ENCODE peak calls at places on chromosomes 13 and 19, in seven cellular contexts. A is A549; H is neuronal stem cell; R is HCT116; G is tibial artery; S is NT2/D1; F is effector memory CD4-positive, alpha-beta T cell. J is an unnamed sample.

GRCh38 chr13:23570099-23570926 is at the start of gene TNFRSF19:
- DNase-seq in F (no peak), S (no peak), R (no peak), A (no peak), H (no peak), G (no peak), J (no peak)

GRCh38 chr13:72201726-72202125 is 334.7 kb upstream of the DACH1 start:
- DNase-seq in A (no peak), F (no peak), G (no peak), S (no peak), R (no peak), H (no peak), J (no peak)

GRCh38 chr19:52646571-52647222 is 8.5 kb upstream of the ZNF83 start:
- DNase-seq in H (no peak), S (no peak), F (no peak), G (no peak), R (no peak), A (no peak), J (no peak)

GRCh38 chr19:19212866-19213265 is 1.1 kb downstream of the NCAN start:
- DNase-seq in S (no peak), F (no peak), R (no peak), A (no peak), G (no peak), H (no peak), J (no peak)

GRCh38 chr19:7368456-7368855 is 19.7 kb downstream of the ARHGEF18 start:
- DNase-seq in G (no peak), F (no peak), R (no peak), A (no peak), S (no peak), H (no peak), J (no peak)

GRCh38 chr13:77599351-77599750 is 63.8 kb downstream of the SCEL start:
- DNase-seq in A (no peak), F (no peak), S (no peak), R (no peak), G (no peak), H (no peak), J (no peak)

GRCh38 chr13:39422845-39423565 is 180.0 kb downstream of the LHFPL6 start:
- DNase-seq in G (no peak), R (no peak), A (no peak), F (no peak), H (no peak), S (no peak), J (no peak)

GRCh38 chr13:108272333-108272732 is 2.8 kb downstream of the TNFSF13B start:
- DNase-seq in G (no peak), R (no peak), A (no peak), H (no peak), S (no peak), F (no peak), J (no peak)

GRCh38 chr13:112941349-112941748 is 27.7 kb upstream of the MCF2L start:
- DNase-seq in A (no peak), F (no peak), S (no peak), G (no peak), R (no peak), H (no peak), J (no peak)

GRCh38 chr13:21674271-21675009 is 3.6 kb downstream of the FGF9 start:
- DNase-seq in A (no peak), S (no peak), F (no peak), R (no peak), G (no peak), H (peak; percentile 39), J (no peak)

GRCh38 chr13:75357576-75358295 is 124.2 kb downstream of the TBC1D4 start:
- DNase-seq in A (peak; percentile 47), S (peak; percentile 46), R (peak; percentile 72), H (peak; percentile 20), G (no peak), F (peak; percentile 9), J (peak; percentile 33)

GRCh38 chr13:37715606-37716015 is 117.0 kb upstream of the POSTN start:
- DNase-seq in S (no peak), R (no peak), A (no peak), G (no peak), H (no peak), F (no peak), J (no peak)

GRCh38 chr19:41366089-41366488 is 2.1 kb upstream of the B9D2 start:
- DNase-seq in G (no peak), A (peak; percentile 78), R (no peak), S (no peak), H (no peak), F (no peak), J (no peak)

GRCh38 chr13:33249066-33249465 is 36.5 kb downstream of the STARD13 start:
- DNase-seq in R (peak; percentile 13), S (no peak), A (no peak), H (no peak), G (no peak), F (no peak), J (no peak)

GRCh38 chr13:50224534-50224933 is 209.3 kb downstream of the KCNRG start:
- DNase-seq in A (no peak), H (no peak), G (no peak), S (no peak), R (no peak), F (no peak), J (no peak)

GRCh38 chr13:46101488-46102289 is 3.1 kb downstream of the CPB2 start:
- DNase-seq in G (no peak), R (no peak), F (no peak), A (no peak), H (no peak), S (no peak), J (no peak)

DNA sequence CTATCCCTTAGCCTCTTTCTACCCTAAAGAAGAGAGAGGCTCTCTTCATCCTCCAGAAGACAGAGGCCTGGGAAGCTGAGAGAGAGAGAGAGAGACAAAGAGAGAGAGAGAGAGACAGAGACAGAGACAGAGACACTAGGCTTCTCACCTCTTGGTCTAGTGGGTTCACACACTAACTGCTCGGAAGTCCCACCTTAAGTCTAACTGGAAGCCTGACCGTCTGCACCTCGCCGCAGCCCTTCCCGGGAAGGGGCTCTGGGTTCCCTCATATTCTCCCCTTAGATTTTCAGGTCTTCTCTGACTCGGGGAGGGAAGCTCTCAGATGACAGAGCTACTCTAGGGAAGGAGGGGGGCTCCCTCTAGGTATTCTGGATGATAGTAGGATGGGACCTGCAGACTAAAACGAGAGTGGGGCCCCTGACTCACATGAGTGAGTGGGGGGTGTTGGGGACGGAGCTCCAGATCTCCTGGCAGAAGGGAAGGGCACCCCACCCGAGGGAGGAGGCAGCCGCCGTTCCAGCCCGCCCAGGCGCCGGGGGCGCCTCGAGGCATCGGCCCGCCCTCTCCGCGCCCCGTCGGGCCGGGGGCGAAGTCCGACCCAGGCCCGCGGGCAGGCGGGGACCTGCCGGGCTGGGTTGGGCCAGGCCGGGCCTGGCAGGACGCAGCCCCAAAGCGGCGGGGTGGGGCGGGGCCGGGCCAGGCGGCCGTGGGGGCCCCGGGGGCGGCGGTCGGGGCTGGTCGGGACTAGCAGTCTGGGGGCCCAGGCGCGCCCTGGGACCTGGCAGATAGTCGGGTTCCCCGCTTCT is 2.0 kb upstream of the JUNB start:
- DNase-seq in R (no peak), S (no peak), A (no peak), G (no peak), F (no peak), H (no peak), J (peak; percentile 31)
- H3K4me1 ChIP-seq in R (peaks cover 92% of the 10 kb centered on the region), S (peaks cover 30% of the 10 kb centered on the region), A (peaks cover 59% of the 10 kb centered on the region), G (no peaks in the 10 kb centered on the region), F (peaks cover 50% of the 10 kb centered on the region), H (peaks cover 51% of the 10 kb centered on the region), J (peaks cover 61% of the 10 kb centered on the region)

GRCh38 chr13:42610623-42611022 is 36.7 kb downstream of the TNFSF11 start:
- DNase-seq in F (no peak), S (no peak), R (no peak), G (no peak), H (no peak), A (no peak), J (no peak)
- H3K4me1 ChIP-seq in F (no peaks in the 10 kb centered on the region), S (peaks cover 2% of the 10 kb centered on the region), R (no peaks in the 10 kb centered on the region), G (no peaks in the 10 kb centered on the region), H (no peaks in the 10 kb centered on the region), A (no peaks in the 10 kb centered on the region), J (no peaks in the 10 kb centered on the region)

DNA sequence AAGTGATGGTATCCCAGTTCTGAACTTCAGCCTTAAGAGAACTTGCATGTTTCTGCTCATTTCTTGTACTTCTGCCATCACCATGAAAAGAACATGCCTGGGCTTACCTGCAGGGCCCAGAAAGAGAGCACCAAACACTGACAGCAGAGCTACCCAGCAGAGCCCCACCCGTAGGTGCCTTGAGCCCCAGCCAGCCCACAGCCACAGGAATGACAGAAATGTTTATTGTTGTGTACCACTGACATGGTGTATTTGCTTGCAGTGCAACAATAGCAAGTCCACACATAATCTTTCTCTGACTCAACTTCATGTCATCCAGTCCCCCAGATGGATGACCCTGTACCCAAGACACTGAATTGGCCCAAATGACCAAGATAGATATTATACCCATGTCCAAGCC is 195.2 kb downstream of the TSHZ3 start:
- DNase-seq in G (no peak), A (no peak), F (no peak), S (no peak), R (no peak), H (no peak), J (no peak)
- H3K4me1 ChIP-seq in G (no peaks in the 10 kb centered on the region), A (no peaks in the 10 kb centered on the region), F (no peaks in the 10 kb centered on the region), S (no peaks in the 10 kb centered on the region), R (no peaks in the 10 kb centered on the region), H (no peaks in the 10 kb centered on the region), J (no peaks in the 10 kb centered on the region)

GRCh38 chr13:110647365-110647737 is 32.0 kb downstream of the NAXD start:
- DNase-seq in H (no peak), R (no peak), G (no peak), F (no peak), S (no peak), A (no peak), J (no peak)
- H3K4me1 ChIP-seq in H (no peaks in the 10 kb centered on the region), R (no peaks in the 10 kb centered on the region), G (no peaks in the 10 kb centered on the region), F (peaks cover 6% of the 10 kb centered on the region), S (peaks cover 10% of the 10 kb centered on the region), A (no peaks in the 10 kb centered on the region), J (no peaks in the 10 kb centered on the region)

GRCh38 chr19:15307169-15307568 is 25.2 kb downstream of the BRD4 start:
- DNase-seq in G (no peak), F (no peak), H (no peak), S (no peak), R (no peak), A (no peak), J (no peak)
- H3K4me1 ChIP-seq in G (no peaks in the 10 kb centered on the region), F (peaks cover 40% of the 10 kb centered on the region), H (no peaks in the 10 kb centered on the region), S (peaks cover 14% of the 10 kb centered on the region), R (no peaks in the 10 kb centered on the region), A (peaks cover 36% of the 10 kb centered on the region), J (peaks cover 74% of the 10 kb centered on the region)

DNA sequence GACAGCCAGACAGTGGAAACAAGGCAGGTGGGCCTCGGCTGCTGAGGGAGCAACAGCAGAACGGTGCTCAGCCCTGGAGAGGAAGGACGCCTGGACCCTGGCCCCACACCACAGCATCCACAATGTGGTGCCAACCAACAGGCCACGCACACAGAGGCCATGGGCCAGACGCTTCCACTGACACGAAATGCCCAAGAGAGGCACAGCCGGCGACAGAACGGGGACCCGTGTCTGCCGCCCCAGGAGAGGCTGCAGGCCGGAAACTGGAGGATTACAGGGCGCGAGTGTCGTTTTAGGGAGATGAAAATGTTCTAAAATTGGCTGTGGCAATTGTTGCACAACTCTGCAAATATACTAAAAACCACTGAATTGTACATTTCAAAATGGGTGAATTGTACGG is 69.7 kb downstream of the RASA3 start:
- DNase-seq in R (no peak), H (no peak), A (no peak), S (no peak), F (no peak), G (no peak), J (no peak)
- H3K4me1 ChIP-seq in R (peaks cover 44% of the 10 kb centered on the region), H (peaks cover 28% of the 10 kb centered on the region), A (peaks cover 48% of the 10 kb centered on the region), S (peaks cover 29% of the 10 kb centered on the region), F (peaks cover 45% of the 10 kb centered on the region), G (peaks cover 12% of the 10 kb centered on the region), J (peaks cover 56% of the 10 kb centered on the region)